ENCODE peak calls at places on chromosomes 7 and 10, in four cellular contexts. S, I, Q and T are unnamed samples. For H3K9me3, the result is how much of the 10 kb centered on the place peaks cover.

GRCh38 chr10:43691503-43691902 is 42.8 kb upstream of the ZNF32 start:
- DNase-seq in Q (no peak), S (no peak), I (no peak), T (no peak)

GRCh38 chr10:28951484-28951883 is 274.2 kb downstream of the BAMBI start:
- DNase-seq in Q (no peak), I (no peak), S (no peak), T (no peak)

GRCh38 chr10:125101049-125101448 is 59.3 kb downstream of the CTBP2 start:
- DNase-seq in S (no peak), Q (no peak), I (no peak), T (no peak)

GRCh38 chr10:132706701-132707100 is 79.2 kb downstream of the NKX6-2 start:
- DNase-seq in Q (no peak), I (no peak), S (no peak), T (no peak)

GRCh38 chr10:68897336-68897741 is 3.8 kb upstream of the DDX50 start:
- DNase-seq in Q (no peak), I (peak), S (no peak), T (peak)

GRCh38 chr7:152574892-152575511 is 100.9 kb downstream of the XRCC2 start:
- DNase-seq in I (no peak), Q (no peak), S (no peak), T (no peak)

GRCh38 chr10:79295593-79295992 is 51.7 kb upstream of the PPIF start:
- DNase-seq in Q (peak), I (no peak), S (no peak), T (peak)

GRCh38 chr7:112449353-112449752 is 907 bp upstream of the IFRD1 start:
- DNase-seq in Q (peak), S (peak), I (peak), T (no peak)

GRCh38 chr7:130298079-130298478 is 5.1 kb downstream of the CPA4 start:
- DNase-seq in Q (no peak), S (no peak), I (no peak), T (no peak)

GRCh38 chr10:7250236-7250635 is 160.6 kb downstream of the SFMBT2 start:
- DNase-seq in I (no peak), S (no peak), Q (no peak), T (no peak)

GRCh38 chr7:150992833-150993302 is 2.1 kb downstream of the NOS3 start:
- DNase-seq in S (no peak), I (peak), Q (no peak), T (no peak)

GRCh38 chr7:90622670-90623069 is 26.5 kb downstream of the CDK14 start:
- DNase-seq in Q (no peak), I (no peak), S (no peak), T (no peak)

GRCh38 chr10:78980354-78980753 is 88.4 kb upstream of the ZMIZ1 start:
- DNase-seq in Q (no peak), S (no peak), I (no peak), T (no peak)

GRCh38 chr10:74292871-74293427 is 141.9 kb downstream of the ADK start:
- DNase-seq in S (no peak), Q (no peak), I (no peak), T (no peak)

GRCh38 chr10:79066460-79067240 is 2.1 kb upstream of the ZMIZ1 start:
- DNase-seq in Q (no peak), S (no peak), I (peak), T (no peak)

GRCh38 chr7:27163776-27164380 is 1.5 kb downstream of the HOXA9 start:
- DNase-seq in Q (peak), I (no peak), S (no peak), T (no peak)

GRCh38 chr10:637221-637620 is 52.2 kb downstream of the DIP2C start:
- DNase-seq in Q (no peak), S (no peak), I (no peak), T (no peak)

GRCh38 chr7:70694909-70695803 is 436.8 kb upstream of the GALNT17 start:
- DNase-seq in S (no peak), Q (no peak), I (no peak), T (no peak)

GRCh38 chr7:30909431-30909830 is 2.2 kb upstream of the AQP1 start:
- DNase-seq in I (no peak), S (no peak), Q (no peak), T (no peak)

GRCh38 chr7:30169585-30169978 is 34.8 kb downstream of the MTURN start:
- DNase-seq in S (no peak), I (no peak), Q (no peak), T (no peak)

GRCh38 chr10:71582019-71582418 is 137.6 kb downstream of the C10orf105 start:
- DNase-seq in I (peak), S (no peak), Q (no peak), T (no peak)

GRCh38 chr10:35079763-35080162 is 10.4 kb downstream of the CUL2 start:
- DNase-seq in S (no peak), Q (no peak), I (no peak), T (no peak)

GRCh38 chr7:44189286-44189992 is at the start of gene GCK:
- DNase-seq in S (no peak), Q (no peak), I (no peak), T (no peak)

GRCh38 chr7:42661312-42661711 is 250.6 kb downstream of the C7orf25 start:
- DNase-seq in S (no peak), I (no peak), Q (no peak), T (no peak)

GRCh38 chr7:135672560-135673359 is 10.4 kb downstream of the STMP1 start:
- DNase-seq in S (no peak), I (peak), Q (no peak), T (no peak)

GRCh38 chr10:33965795-33966581 is 631.5 kb upstream of the NRP1 start:
- DNase-seq in I (no peak), S (no peak), Q (no peak), T (no peak)

GRCh38 chr7:155886391-155887173 is 74.3 kb upstream of the SHH start:
- DNase-seq in S (no peak), I (no peak), Q (no peak), T (no peak)

GRCh38 chr10:125056161-125057132 is 103.9 kb downstream of the CTBP2 start:
- DNase-seq in S (no peak), I (peak), Q (no peak), T (peak)

GRCh38 chr10:131802156-131802915 is 98.5 kb upstream of the PPP2R2D start:
- DNase-seq in S (no peak), Q (no peak), I (no peak), T (no peak)

GRCh38 chr7:127652333-127653248 is 597 bp downstream of the SND1 start:
- DNase-seq in I (no peak), S (no peak), Q (no peak), T (no peak)

GRCh38 chr10:110547139-110547761 is 20.2 kb upstream of the SMC3 start:
- DNase-seq in I (peak), S (no peak), Q (no peak), T (no peak)

GRCh38 chr10:97683556-97684357 is 3.3 kb downstream of the AVPI1 start:
- DNase-seq in I (no peak), S (no peak), Q (no peak), T (peak)

GRCh38 chr7:128829391-128830166 is 627 bp upstream of the FLNC start:
- DNase-seq in S (no peak), I (peak), Q (no peak), T (no peak)

DNA sequence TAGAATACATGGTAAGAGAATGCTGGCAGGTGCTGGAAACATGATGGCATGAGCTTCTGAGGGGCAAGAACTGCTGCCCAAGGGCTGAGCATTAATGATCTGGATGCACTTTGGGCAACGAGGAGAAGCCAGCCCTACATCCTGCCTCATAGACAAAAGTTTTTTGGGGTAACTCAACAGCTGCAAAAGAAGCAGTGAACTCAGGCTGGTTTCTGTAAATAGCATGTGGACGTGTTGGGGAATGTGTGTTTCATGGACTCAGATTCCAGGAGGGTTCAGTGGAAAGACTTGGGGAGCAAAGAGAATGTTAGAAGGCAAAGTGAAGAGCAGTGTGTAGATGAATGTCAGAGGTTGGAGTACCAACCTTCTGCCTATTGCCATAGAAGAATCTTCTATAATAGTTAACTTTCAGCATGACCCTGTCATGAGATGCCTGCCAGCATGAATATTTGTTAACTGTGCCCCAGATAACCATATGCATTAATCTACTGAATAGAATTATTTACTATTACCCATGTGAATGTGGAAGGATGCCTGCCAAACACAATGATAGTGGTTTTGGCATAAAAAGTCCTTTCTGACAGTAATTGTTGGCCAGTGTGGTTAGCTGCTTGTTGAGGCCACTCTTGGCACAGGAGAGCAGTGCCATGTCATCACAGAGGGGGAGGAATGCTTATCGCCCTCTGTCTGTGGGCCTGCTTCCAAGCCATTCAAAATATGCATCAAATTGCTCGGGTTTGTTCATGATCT is 165.6 kb downstream of the WNT2 start:
- DNase-seq in I (no peak), Q (peak), S (no peak), T (no peak)
- H3K27ac ChIP-seq in I (no peak), Q (peak), S (no peak), T (no peak)

GRCh38 chr10:19256331-19256730 is 207.7 kb downstream of the MALRD1 start:
- DNase-seq in S (no peak), I (no peak), Q (no peak), T (no peak)
- H3K9me3 ChIP-seq in S (under half), I (under half), Q (under half), T (under half)

GRCh38 chr10:70232155-70232858 is 922 bp downstream of the PPA1 start:
- DNase-seq in Q (peak), I (peak), S (no peak), T (peak)

GRCh38 chr10:70233939-70234300 is 691 bp upstream of the PPA1 start:
- DNase-seq in S (no peak), Q (no peak), I (peak), T (no peak)

GRCh38 chr10:70232859-70233108 is 445 bp downstream of the PPA1 start:
- DNase-seq in S (peak), Q (no peak), I (no peak), T (no peak)

GRCh38 chr10:70233109-70233938 is at the start of gene PPA1:
- DNase-seq in S (peak), Q (peak), I (peak), T (peak)

DNA sequence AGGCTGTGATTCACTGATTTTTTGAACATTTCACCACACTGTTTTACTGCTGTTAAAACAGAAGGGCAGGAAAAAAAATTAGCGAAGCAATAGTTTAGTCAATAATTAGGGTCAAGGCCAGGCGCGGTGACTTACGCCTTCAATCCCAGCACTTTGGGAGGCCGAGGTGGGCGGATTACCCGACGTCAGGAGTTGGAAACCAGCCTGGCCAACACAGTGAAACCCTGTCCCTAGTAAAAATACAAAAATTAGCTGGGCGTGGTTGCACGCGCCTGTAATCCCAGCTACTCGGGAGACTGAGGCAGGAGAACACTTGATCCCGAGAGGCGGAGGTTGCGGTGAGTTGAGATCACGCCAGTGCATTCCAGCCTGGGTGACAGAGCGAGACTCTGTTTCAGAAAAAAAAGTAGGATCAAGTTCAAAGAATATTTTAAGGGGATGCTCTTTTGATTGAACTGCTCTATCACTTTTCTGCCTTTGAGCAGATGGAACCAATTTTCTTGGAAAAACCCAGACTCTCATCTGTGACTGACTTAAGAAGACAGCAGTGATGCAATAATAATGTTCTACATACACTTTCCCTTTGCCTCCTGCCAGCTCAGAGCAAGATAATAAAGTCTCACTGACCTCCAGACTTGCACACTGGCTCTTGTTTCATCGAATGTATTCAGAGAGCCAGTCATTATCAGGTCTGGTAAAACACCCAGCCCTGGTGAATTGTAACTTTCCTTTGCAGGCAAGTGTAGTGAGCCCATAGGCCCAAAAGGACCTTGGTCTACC is 1.6 kb upstream of the PPA1 start:
- DNase-seq in S (no peak), Q (no peak), I (no peak), T (no peak)
- H3K4me3 ChIP-seq in S (no peak), Q (no peak), I (no peak), T (no peak)

GRCh38 chr7:5662776-5663175 is 118.7 kb downstream of the RNF216 start:
- DNase-seq in Q (no peak), I (no peak), S (no peak), T (no peak)
- H3K27ac ChIP-seq in Q (peak), I (no peak), S (no peak), T (no peak)